ENCODE peak calls at places on chromosomes 6 and 20, in eight cellular contexts. One of them, this sample, is unnamed.

GRCh38 chr6:150228067-150228733 is 85.4 kb downstream of the PPP1R14C start:
- DNase-seq in ACHN: peak; percentile 40
- DNase-seq in fibroblast of lung: no peak
- DNase-seq in NCI-H510A: no peak
- DNase-seq in DMS153: no peak
- DNase-seq in C1 segment of cervical spinal cord: no peak
- DNase-seq in lung: no peak
- DNase-seq in fibroblast of mammary gland: no peak
- DNase-seq in this sample: no peak

GRCh38 chr6:106114492-106114891 is 28.4 kb downstream of the PRDM1 start:
- DNase-seq in ACHN: no peak
- DNase-seq in fibroblast of lung: no peak
- DNase-seq in NCI-H510A: no peak
- DNase-seq in DMS153: no peak
- DNase-seq in C1 segment of cervical spinal cord: no peak
- DNase-seq in lung: no peak
- DNase-seq in fibroblast of mammary gland: no peak
- DNase-seq in this sample: no peak

GRCh38 chr6:47097092-47097945 is 55.2 kb upstream of the ADGRF1 start:
- DNase-seq in ACHN: peak; percentile 75
- DNase-seq in fibroblast of lung: peak; percentile 90
- DNase-seq in NCI-H510A: peak; percentile 35
- DNase-seq in DMS153: peak; percentile 84
- DNase-seq in C1 segment of cervical spinal cord: no peak
- DNase-seq in lung: peak; percentile 63
- DNase-seq in fibroblast of mammary gland: peak; percentile 85
- DNase-seq in this sample: peak; percentile 56

GRCh38 chr20:39264506-39265172 is 302.5 kb downstream of the DHX35 start:
- DNase-seq in ACHN: peak; percentile 67
- DNase-seq in fibroblast of lung: peak; percentile 74
- DNase-seq in NCI-H510A: no peak
- DNase-seq in DMS153: peak; percentile 35
- DNase-seq in C1 segment of cervical spinal cord: no peak
- DNase-seq in lung: peak; percentile 56
- DNase-seq in fibroblast of mammary gland: peak; percentile 84
- DNase-seq in this sample: peak; percentile 17

GRCh38 chr6:163661271-163661671 is 246.8 kb downstream of the QKI start:
- DNase-seq in ACHN: no peak
- DNase-seq in fibroblast of lung: no peak
- DNase-seq in NCI-H510A: no peak
- DNase-seq in DMS153: no peak
- DNase-seq in C1 segment of cervical spinal cord: no peak
- DNase-seq in lung: no peak
- DNase-seq in fibroblast of mammary gland: no peak
- DNase-seq in this sample: no peak

GRCh38 chr20:59667131-59667530 is 62.8 kb downstream of the PHACTR3 start:
- DNase-seq in ACHN: no peak
- DNase-seq in fibroblast of lung: no peak
- DNase-seq in NCI-H510A: no peak
- DNase-seq in DMS153: no peak
- DNase-seq in C1 segment of cervical spinal cord: no peak
- DNase-seq in lung: no peak
- DNase-seq in fibroblast of mammary gland: no peak
- DNase-seq in this sample: no peak

GRCh38 chr6:158170656-158171081 is 2.5 kb downstream of the GTF2H5 start:
- DNase-seq in ACHN: peak; percentile 66
- DNase-seq in fibroblast of lung: peak; percentile 90
- DNase-seq in NCI-H510A: no peak
- DNase-seq in DMS153: no peak
- DNase-seq in C1 segment of cervical spinal cord: no peak
- DNase-seq in lung: no peak
- DNase-seq in fibroblast of mammary gland: peak; percentile 82
- DNase-seq in this sample: no peak

GRCh38 chr6:115896538-115897129 is 164.1 kb downstream of the FRK start:
- DNase-seq in ACHN: peak; percentile 38
- DNase-seq in fibroblast of lung: peak; percentile 60
- DNase-seq in NCI-H510A: no peak
- DNase-seq in DMS153: peak; percentile 31
- DNase-seq in C1 segment of cervical spinal cord: no peak
- DNase-seq in lung: no peak
- DNase-seq in fibroblast of mammary gland: peak; percentile 53
- DNase-seq in this sample: no peak

GRCh38 chr20:10453241-10453640 is 18.1 kb downstream of the SLX4IP start:
- DNase-seq in ACHN: no peak
- DNase-seq in fibroblast of lung: no peak
- DNase-seq in NCI-H510A: no peak
- DNase-seq in DMS153: no peak
- DNase-seq in C1 segment of cervical spinal cord: no peak
- DNase-seq in lung: no peak
- DNase-seq in fibroblast of mammary gland: no peak
- DNase-seq in this sample: peak; percentile 26

This sample was measured in LNCaP clone FGC.